ENCODE peak calls at places on chromosome 5, in six cellular contexts. I is heart right ventricle, N is psoas muscle, S is sciatic nerve, D is T-helper 2 cell, L is NCI-H1092. C is an unnamed sample.
A peak's percentile ranks its signal among the peaks of the same experiment; 100 is the strongest.

GRCh38 chr5:137141779-137142178 is 357.3 kb downstream of the SPOCK1 start:
- DNase-seq in I (no peak), N (no peak), S (no peak), L (no peak), D (no peak), C (no peak)

GRCh38 chr5:108760512-108760911 is 12.8 kb downstream of the FER start:
- DNase-seq in I (no peak), S (no peak), L (no peak), D (no peak), N (no peak), C (no peak)

GRCh38 chr5:142087920-142088679 is 20.5 kb upstream of the NDFIP1 start:
- DNase-seq in D (peak; percentile 40), L (no peak), I (no peak), S (no peak), N (no peak), C (no peak)

GRCh38 chr5:81787843-81788242 is 36.9 kb upstream of the SSBP2 start:
- DNase-seq in I (peak; percentile 86), N (no peak), L (no peak), D (no peak), S (peak; percentile 82), C (peak; percentile 68)

GRCh38 chr5:157266286-157267007 is 524 bp downstream of the CYFIP2 start:
- DNase-seq in S (no peak), D (peak; percentile 46), L (peak; percentile 10), N (no peak), I (no peak), C (no peak)

GRCh38 chr5:14914603-14915277 is 43.2 kb upstream of the ANKH start:
- DNase-seq in L (no peak), I (no peak), D (no peak), S (no peak), N (no peak), C (no peak)

GRCh38 chr5:117160361-117160760 is 585.7 kb upstream of the SEMA6A start:
- DNase-seq in N (no peak), D (no peak), I (no peak), S (no peak), L (no peak), C (no peak)

GRCh38 chr5:6408260-6408596 is 29.9 kb upstream of the MED10 start:
- DNase-seq in I (no peak), N (no peak), S (no peak), L (no peak), D (no peak), C (no peak)

GRCh38 chr5:139636975-139637408 is 11.2 kb upstream of the CXXC5 start:
- DNase-seq in I (no peak), L (no peak), D (no peak), N (no peak), S (no peak), C (no peak)